ENCODE peak calls at places on chromosomes 12 and 14, in eight cellular contexts. Y is neural progenitor cell; O is GM23338; B is mucosa of descending colon; N is cardiac fibroblast; J is CD8-positive, alpha-beta T cell; G is ovary; C is CD4-positive, CD25-positive, alpha-beta regulatory T cell. K is an unnamed sample.

GRCh38 chr14:85317491-85318021 is 212.4 kb upstream of the FLRT2 start:
- DNase-seq in B (no peak), C (no peak), N (no peak), O (no peak), G (no peak), Y (no peak), J (no peak), K (no peak)

GRCh38 chr12:109718390-109718789 is 4.8 kb downstream of the FAM222A start:
- DNase-seq in B (no peak), O (peak), N (no peak), Y (peak), C (no peak), J (no peak), G (no peak), K (no peak)

GRCh38 chr12:124896461-124896860 is 18.0 kb downstream of the UBC start:
- DNase-seq in Y (no peak), J (no peak), N (no peak), C (no peak), B (no peak), O (no peak), G (no peak), K (no peak)

GRCh38 chr12:59322473-59322872 is 273.4 kb upstream of the SLC16A7 start:
- DNase-seq in N (no peak), G (no peak), Y (no peak), C (no peak), B (no peak), J (no peak), O (no peak), K (no peak)

GRCh38 chr12:62632521-62632920 is 165.9 kb downstream of the MON2 start:
- DNase-seq in J (no peak), G (peak), Y (peak), B (peak), C (peak), N (peak), O (peak), K (peak)

GRCh38 chr12:95303476-95303875 is 85.9 kb downstream of the VEZT start:
- DNase-seq in O (no peak), Y (no peak), G (no peak), N (peak), B (no peak), C (no peak), J (no peak), K (no peak)

GRCh38 chr14:69350892-69351291 is 47.2 kb downstream of the ERH start:
- DNase-seq in Y (no peak), N (no peak), O (no peak), G (no peak), J (no peak), C (no peak), B (no peak), K (no peak)

GRCh38 chr12:32125455-32126084 is 18.9 kb downstream of the BICD1 start:
- DNase-seq in G (no peak), J (no peak), N (peak), Y (no peak), B (no peak), O (no peak), C (no peak), K (peak)

GRCh38 chr14:76958020-76958965 is 70.2 kb downstream of the IRF2BPL start:
- DNase-seq in N (no peak), O (peak), C (no peak), Y (no peak), G (no peak), J (no peak), B (no peak), K (no peak)

GRCh38 chr14:76955575-76956252 is 72.8 kb downstream of the IRF2BPL start:
- DNase-seq in G (no peak), B (no peak), N (peak), Y (no peak), J (peak), O (peak), C (peak), K (peak)

GRCh38 chr14:76958975-76959710 is 69.4 kb downstream of the IRF2BPL start:
- DNase-seq in J (no peak), G (no peak), C (no peak), B (no peak), O (no peak), Y (no peak), N (peak), K (peak)

GRCh38 chr14:76956253-76957090 is 72.0 kb downstream of the IRF2BPL start:
- DNase-seq in N (peak), J (peak), B (peak), Y (peak), C (peak), G (peak), O (peak), K (peak)

GRCh38 chr14:76957224-76957881 is 71.2 kb downstream of the IRF2BPL start:
- DNase-seq in N (no peak), C (no peak), J (no peak), Y (no peak), G (no peak), B (no peak), O (no peak), K (no peak)
- H3K4me3 ChIP-seq in N (no peak), C (peak), J (peak), Y (no peak), G (no peak), B (no peak), O (peak), K (no peak)

GRCh38 chr12:57226588-57227314 is 2.8 kb upstream of the SHMT2 start:
- DNase-seq in Y (peak), C (no peak), J (no peak), G (no peak), B (no peak), O (peak), N (no peak), K (no peak)
- H3K4me3 ChIP-seq in Y (peak), C (no peak), J (no peak), G (no peak), B (no peak), O (peak), N (no peak), K (no peak)

DNA sequence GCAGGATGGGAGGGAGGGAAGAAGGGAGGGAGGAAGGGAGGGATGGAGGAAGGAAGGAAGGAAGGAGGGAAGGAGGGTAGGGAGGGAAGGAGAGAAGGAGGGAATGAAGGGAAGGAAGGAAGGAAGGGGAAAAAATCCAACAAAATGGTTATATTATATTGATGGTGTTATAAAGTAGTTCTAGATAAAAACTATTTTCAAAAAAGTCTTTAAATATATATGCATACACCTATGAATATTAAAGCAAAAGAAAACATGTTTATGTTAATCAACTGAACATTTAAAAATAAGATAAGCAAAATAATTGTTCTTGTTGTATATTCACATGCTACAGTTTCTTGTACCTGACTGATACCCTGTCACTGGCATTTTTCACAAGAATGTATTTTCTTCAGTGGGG is 1.9 kb downstream of the BDKRB1 start:
- DNase-seq in O (no peak), B (no peak), N (no peak), Y (no peak), G (no peak), J (no peak), C (no peak), K (no peak)
- H3K4me3 ChIP-seq in O (no peak), B (no peak), N (no peak), Y (no peak), G (no peak), J (no peak), C (no peak), K (no peak)

DNA sequence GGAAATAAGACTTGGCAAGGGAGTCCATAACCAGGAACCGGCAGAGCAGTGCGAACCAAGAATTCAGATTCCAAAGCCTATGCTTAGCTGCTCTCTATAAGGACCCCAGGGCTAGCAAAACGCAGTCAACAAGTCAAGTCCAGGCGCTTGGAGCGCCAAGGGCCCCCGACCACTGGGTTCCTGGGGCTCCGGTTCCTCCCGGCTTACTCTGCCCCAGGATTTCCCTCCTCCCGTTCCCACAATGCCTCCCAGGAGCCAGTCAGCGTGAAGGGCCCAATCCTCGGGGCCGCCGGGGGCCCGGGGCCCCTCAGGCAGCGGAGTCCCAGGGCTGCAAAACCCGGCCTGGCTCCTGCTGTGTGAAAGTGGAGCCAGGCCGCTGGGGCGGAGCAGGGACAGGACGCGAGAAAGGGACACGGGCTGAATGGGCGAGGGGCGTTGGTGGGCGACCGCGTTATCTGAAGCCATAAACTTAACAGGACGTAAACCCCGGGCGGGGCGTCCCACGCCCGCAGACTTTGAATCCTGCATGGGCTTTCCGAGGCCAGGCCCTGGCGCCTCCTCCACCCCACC is 1.5 kb downstream of the KRT8 start:
- DNase-seq in Y (peak), B (peak), J (peak), N (peak), C (peak), G (peak), O (peak), K (peak)
- H3K4me3 ChIP-seq in Y (peak), B (peak), J (peak), N (peak), C (peak), G (peak), O (peak), K (peak)

GRCh38 chr12:113381237-113381636 is 22.4 kb downstream of the SDS start:
- DNase-seq in J (no peak), O (no peak), Y (peak), C (no peak), G (no peak), N (no peak), B (no peak), K (no peak)
- H3K4me3 ChIP-seq in J (no peak), O (no peak), Y (no peak), C (no peak), G (no peak), N (no peak), B (no peak), K (no peak)

K was measured in astrocyte of the spinal cord.